ENCODE peak calls at places on chromosomes 5 and 9, in five cellular contexts. One of them, this sample, is unnamed.

GRCh38 chr9:85700330-85700729 is 41.4 kb downstream of the AGTPBP1 start:
- DNase-seq in IMR-90: no peak
- DNase-seq in HepG2: no peak
- DNase-seq in SK-N-SH: no peak
- DNase-seq in K562: no peak
- DNase-seq in this sample: no peak

GRCh38 chr5:98319299-98320011 is 454.0 kb upstream of the RGMB start:
- DNase-seq in IMR-90: no peak
- DNase-seq in HepG2: no peak
- DNase-seq in SK-N-SH: no peak
- DNase-seq in K562: no peak
- DNase-seq in this sample: no peak

GRCh38 chr5:149799119-149799623 is 69.1 kb downstream of the PPARGC1B start:
- DNase-seq in IMR-90: peak
- DNase-seq in HepG2: peak
- DNase-seq in SK-N-SH: peak
- DNase-seq in K562: no peak
- DNase-seq in this sample: no peak

GRCh38 chr9:2320632-2321031 is 301.0 kb upstream of the VLDLR start:
- DNase-seq in IMR-90: no peak
- DNase-seq in HepG2: no peak
- DNase-seq in SK-N-SH: no peak
- DNase-seq in K562: no peak
- DNase-seq in this sample: no peak

GRCh38 chr5:154202379-154203260 is 12.1 kb downstream of the GALNT10 start:
- DNase-seq in IMR-90: no peak
- DNase-seq in HepG2: no peak
- DNase-seq in SK-N-SH: no peak
- DNase-seq in K562: peak
- DNase-seq in this sample: no peak

GRCh38 chr9:119836036-119836435 is 466.8 kb upstream of the BRINP1 start:
- DNase-seq in IMR-90: no peak
- DNase-seq in HepG2: no peak
- DNase-seq in SK-N-SH: no peak
- DNase-seq in K562: no peak
- DNase-seq in this sample: no peak

GRCh38 chr5:43303242-43303641 is 10.0 kb downstream of the HMGCS1 start:
- DNase-seq in IMR-90: no peak
- DNase-seq in HepG2: no peak
- DNase-seq in SK-N-SH: no peak
- DNase-seq in K562: no peak
- DNase-seq in this sample: no peak

GRCh38 chr5:124906339-124907097 is 160.1 kb upstream of the ZNF608 start:
- DNase-seq in IMR-90: peak
- DNase-seq in HepG2: peak
- DNase-seq in SK-N-SH: peak
- DNase-seq in K562: no peak
- DNase-seq in this sample: no peak

GRCh38 chr5:1733369-1733768 is 66.3 kb downstream of the MRPL36 start:
- DNase-seq in IMR-90: no peak
- DNase-seq in HepG2: no peak
- DNase-seq in SK-N-SH: peak
- DNase-seq in K562: no peak
- DNase-seq in this sample: no peak

GRCh38 chr5:140273401-140273877 is 29.5 kb downstream of the PFDN1 start:
- DNase-seq in IMR-90: peak
- DNase-seq in HepG2: no peak
- DNase-seq in SK-N-SH: no peak
- DNase-seq in K562: no peak
- DNase-seq in this sample: no peak

GRCh38 chr5:14767942-14768837 is 103.4 kb downstream of the ANKH start:
- DNase-seq in IMR-90: no peak
- DNase-seq in HepG2: peak
- DNase-seq in SK-N-SH: no peak
- DNase-seq in K562: no peak
- DNase-seq in this sample: no peak

GRCh38 chr5:61744690-61745619 is 412.9 kb downstream of the ZSWIM6 start:
- DNase-seq in IMR-90: no peak
- DNase-seq in HepG2: peak
- DNase-seq in SK-N-SH: no peak
- DNase-seq in K562: no peak
- DNase-seq in this sample: no peak

GRCh38 chr5:174636081-174636480 is 88.3 kb upstream of the MSX2 start:
- DNase-seq in IMR-90: no peak
- DNase-seq in HepG2: no peak
- DNase-seq in SK-N-SH: no peak
- DNase-seq in K562: no peak
- DNase-seq in this sample: no peak

GRCh38 chr5:153513171-153513570 is 22.7 kb downstream of the GRIA1 start:
- DNase-seq in IMR-90: peak
- DNase-seq in HepG2: no peak
- DNase-seq in SK-N-SH: no peak
- DNase-seq in K562: no peak
- DNase-seq in this sample: no peak

GRCh38 chr9:90102292-90102901 is 497.6 kb downstream of the GADD45G start:
- DNase-seq in IMR-90: peak
- DNase-seq in HepG2: peak
- DNase-seq in SK-N-SH: peak
- DNase-seq in K562: peak
- DNase-seq in this sample: peak

GRCh38 chr9:135619599-135619886 is 19.8 kb downstream of the GLT6D1 start:
- DNase-seq in IMR-90: no peak
- DNase-seq in HepG2: no peak
- DNase-seq in SK-N-SH: no peak
- DNase-seq in K562: no peak
- DNase-seq in this sample: no peak

GRCh38 chr5:125059255-125060050 is 313.0 kb upstream of the ZNF608 start:
- DNase-seq in IMR-90: peak
- DNase-seq in HepG2: no peak
- DNase-seq in SK-N-SH: no peak
- DNase-seq in K562: no peak
- DNase-seq in this sample: no peak

GRCh38 chr5:151682751-151683331 is 3.9 kb downstream of the SPARC start:
- DNase-seq in IMR-90: peak
- DNase-seq in HepG2: no peak
- DNase-seq in SK-N-SH: no peak
- DNase-seq in K562: no peak
- DNase-seq in this sample: no peak

GRCh38 chr5:32909207-32909606 is 198.1 kb downstream of the NPR3 start:
- DNase-seq in IMR-90: peak
- DNase-seq in HepG2: no peak
- DNase-seq in SK-N-SH: no peak
- DNase-seq in K562: no peak
- DNase-seq in this sample: no peak

DNA sequence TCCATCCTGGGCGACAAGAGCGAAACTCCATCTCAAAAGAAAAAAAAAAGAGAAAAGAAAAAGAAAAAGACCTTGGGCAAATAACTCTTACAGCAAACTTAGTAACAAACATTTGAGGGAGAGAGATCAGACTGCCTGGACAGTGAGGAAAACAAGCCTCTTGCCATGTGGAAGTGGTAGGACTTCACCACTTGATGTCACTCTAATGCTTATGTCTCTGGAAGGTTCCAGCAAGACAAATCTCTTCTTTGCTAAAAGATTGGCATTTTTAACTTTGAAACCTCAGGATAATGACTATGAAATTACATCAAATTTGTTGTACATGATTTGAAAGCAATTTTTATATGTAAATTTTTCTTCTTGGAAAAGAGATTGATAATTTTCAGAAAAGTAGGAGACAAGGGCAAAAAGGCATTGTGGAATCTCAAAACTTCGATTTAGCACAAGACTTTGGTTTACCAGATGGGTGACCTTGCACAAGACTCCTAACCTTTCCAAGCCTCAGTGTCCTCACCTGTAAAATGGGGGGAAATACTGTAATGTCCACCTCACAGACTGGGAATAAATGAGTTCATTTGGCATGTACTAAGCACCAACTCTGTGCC is 5.4 kb downstream of the ACTL7B start:
- DNase-seq in IMR-90: peak
- DNase-seq in HepG2: peak
- DNase-seq in SK-N-SH: no peak
- DNase-seq in K562: no peak
- DNase-seq in this sample: no peak
- TF ChIP-seq MXI1 in IMR-90: no peak
- TF ChIP-seq MXI1 in HepG2: no peak
- TF ChIP-seq MXI1 in SK-N-SH: no peak
- TF ChIP-seq MXI1 in K562: no peak
- TF ChIP-seq MXI1 in this sample: no peak

DNA sequence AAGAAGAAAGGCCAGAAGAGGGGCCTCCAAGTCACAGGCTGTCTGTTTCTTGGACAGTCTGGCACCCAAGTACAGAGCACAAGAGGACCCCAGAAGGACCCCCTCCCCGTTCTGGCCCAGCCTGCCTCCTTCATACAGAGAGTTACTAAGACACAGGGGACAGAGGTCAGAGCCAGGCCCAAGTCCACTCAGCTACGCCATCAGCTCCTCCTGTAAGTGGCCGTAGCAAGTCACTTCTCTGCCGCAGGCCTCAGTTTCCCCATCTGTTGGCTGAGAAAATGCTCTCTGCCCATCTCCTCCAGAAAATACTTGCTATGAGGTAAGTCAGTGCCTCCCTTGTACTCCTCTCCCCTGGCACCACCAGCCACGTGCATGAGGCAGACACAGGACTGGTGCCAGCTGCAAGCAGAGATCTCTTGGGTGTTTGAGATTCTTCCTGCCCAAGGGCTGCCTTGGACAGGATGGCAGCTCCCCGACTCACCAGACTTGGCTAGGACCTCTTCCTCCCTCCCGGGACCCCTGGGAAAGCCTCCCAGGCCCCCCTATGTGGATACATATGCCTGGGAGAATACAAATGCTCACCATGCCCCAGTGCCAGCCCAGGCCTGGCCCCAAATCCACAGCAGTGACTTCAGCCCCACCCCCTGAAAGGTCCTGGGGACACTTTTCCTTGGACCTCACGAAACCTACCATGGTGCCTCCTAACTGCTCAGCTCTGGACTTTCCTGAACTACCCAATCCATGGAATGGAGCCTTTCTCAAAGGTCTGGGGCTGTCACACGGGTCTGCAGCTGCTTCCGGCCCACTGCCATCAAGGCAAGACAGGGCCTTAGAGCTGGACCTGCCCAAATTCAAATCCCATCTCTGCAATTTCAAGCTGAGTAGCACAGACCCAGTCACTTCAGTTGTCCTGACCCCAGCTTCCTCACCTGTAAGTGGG is 5.1 kb downstream of the EEIG1 start:
- DNase-seq in IMR-90: no peak
- DNase-seq in HepG2: no peak
- DNase-seq in SK-N-SH: no peak
- DNase-seq in K562: no peak
- DNase-seq in this sample: no peak
- TF ChIP-seq MXI1 in IMR-90: no peak
- TF ChIP-seq MXI1 in HepG2: no peak
- TF ChIP-seq MXI1 in SK-N-SH: no peak
- TF ChIP-seq MXI1 in K562: no peak
- TF ChIP-seq MXI1 in this sample: no peak

GRCh38 chr9:124032247-124032646 is 20.7 kb downstream of the LHX2 start:
- DNase-seq in IMR-90: no peak
- DNase-seq in HepG2: no peak
- DNase-seq in SK-N-SH: peak
- DNase-seq in K562: no peak
- DNase-seq in this sample: no peak

GRCh38 chr9:124033967-124034366 is 22.4 kb downstream of the LHX2 start:
- DNase-seq in IMR-90: no peak
- DNase-seq in HepG2: no peak
- DNase-seq in SK-N-SH: no peak
- DNase-seq in K562: no peak
- DNase-seq in this sample: no peak

GRCh38 chr9:124033348-124033747 is 21.8 kb downstream of the LHX2 start:
- DNase-seq in IMR-90: no peak
- DNase-seq in HepG2: no peak
- DNase-seq in SK-N-SH: no peak
- DNase-seq in K562: no peak
- DNase-seq in this sample: no peak

GRCh38 chr9:124029617-124030016 is 18.0 kb downstream of the LHX2 start:
- DNase-seq in IMR-90: no peak
- DNase-seq in HepG2: no peak
- DNase-seq in SK-N-SH: no peak
- DNase-seq in K562: no peak
- DNase-seq in this sample: no peak

GRCh38 chr9:124030969-124031451 is 19.4 kb downstream of the LHX2 start:
- DNase-seq in IMR-90: no peak
- DNase-seq in HepG2: no peak
- DNase-seq in SK-N-SH: peak
- DNase-seq in K562: no peak
- DNase-seq in this sample: peak
- TF ChIP-seq MXI1 in IMR-90: no peak
- TF ChIP-seq MXI1 in HepG2: no peak
- TF ChIP-seq MXI1 in SK-N-SH: no peak
- TF ChIP-seq MXI1 in K562: no peak
- TF ChIP-seq MXI1 in this sample: no peak

GRCh38 chr9:20728493-20729220 is 44.6 kb downstream of the FOCAD start:
- DNase-seq in IMR-90: peak
- DNase-seq in HepG2: no peak
- DNase-seq in SK-N-SH: no peak
- DNase-seq in K562: no peak
- DNase-seq in this sample: no peak
- TF ChIP-seq MXI1 in IMR-90: no peak
- TF ChIP-seq MXI1 in HepG2: no peak
- TF ChIP-seq MXI1 in SK-N-SH: no peak
- TF ChIP-seq MXI1 in K562: no peak
- TF ChIP-seq MXI1 in this sample: no peak

This sample was measured in GM12878.